ENCODE peak calls at places on chromosome 10, in five cellular contexts. L, C, S, Z and N are unnamed samples.

GRCh38 chr10:46321770-46322169 is 35.0 kb downstream of the ANTXRL start:
- DNase-seq in L (no peak), C (no peak), S (no peak), Z (no peak), N (no peak)

GRCh38 chr10:121683803-121684202 is 85.6 kb upstream of the FGFR2 start:
- DNase-seq in L (no peak), C (no peak), S (no peak), Z (no peak), N (no peak)

GRCh38 chr10:114487815-114488536 is 83.7 kb upstream of the AFAP1L2 start:
- DNase-seq in L (no peak), C (no peak), S (no peak), Z (no peak), N (no peak)

GRCh38 chr10:14468726-14469125 is 138.0 kb upstream of the FRMD4A start:
- DNase-seq in L (no peak), C (no peak), S (no peak), Z (no peak), N (no peak)

GRCh38 chr10:20885678-20886077 is 11.4 kb downstream of the NEBL start:
- DNase-seq in L (no peak), C (no peak), S (no peak), Z (no peak), N (no peak)

GRCh38 chr10:120782336-120782735 is 68.8 kb upstream of the WDR11 start:
- DNase-seq in L (no peak), C (no peak), S (no peak), Z (no peak), N (no peak)

GRCh38 chr10:68330852-68331454 is 911 bp upstream of the HNRNPH3 start:
- DNase-seq in L (peak), C (peak), S (no peak), Z (peak), N (peak)

GRCh38 chr10:79287973-79288715 is 59.1 kb upstream of the PPIF start:
- DNase-seq in L (no peak), C (no peak), S (no peak), Z (no peak), N (no peak)

GRCh38 chr10:22712959-22713852 is 1.2 kb downstream of the PIP4K2A start:
- DNase-seq in L (peak), C (peak), S (no peak), Z (peak), N (no peak)

GRCh38 chr10:69716711-69717560 is 84.8 kb upstream of the COL13A1 start:
- DNase-seq in L (peak), C (no peak), S (no peak), Z (no peak), N (peak)

GRCh38 chr10:14447112-14447839 is 116.6 kb upstream of the FRMD4A start:
- DNase-seq in L (no peak), C (no peak), S (no peak), Z (no peak), N (no peak)

GRCh38 chr10:123135415-123136141 is at the start of gene HMX3:
- DNase-seq in L (no peak), C (no peak), S (no peak), Z (no peak), N (no peak)

GRCh38 chr10:132408823-132409666 is 12.0 kb downstream of the PWWP2B start:
- DNase-seq in L (no peak), C (peak), S (no peak), Z (no peak), N (no peak)

GRCh38 chr10:79139124-79139835 is 70.5 kb downstream of the ZMIZ1 start:
- DNase-seq in L (peak), C (peak), S (no peak), Z (no peak), N (no peak)

GRCh38 chr10:13830385-13830784 is 243.6 kb downstream of the PRPF18 start:
- DNase-seq in L (no peak), C (no peak), S (no peak), Z (no peak), N (no peak)

GRCh38 chr10:116774728-116775151 is 32.4 kb upstream of the HSPA12A start:
- DNase-seq in L (no peak), C (no peak), S (no peak), Z (no peak), N (peak)

GRCh38 chr10:89502556-89502955 is 32.8 kb downstream of the SLC16A12 start:
- DNase-seq in L (no peak), C (no peak), S (no peak), Z (no peak), N (no peak)

GRCh38 chr10:61486738-61487396 is 33.7 kb upstream of the TMEM26 start:
- DNase-seq in L (no peak), C (no peak), S (no peak), Z (no peak), N (no peak)

GRCh38 chr10:4260483-4260882 is 475.5 kb upstream of the KLF6 start:
- DNase-seq in L (no peak), C (no peak), S (no peak), Z (no peak), N (no peak)

GRCh38 chr10:20007426-20007825 is 191.2 kb downstream of the PLXDC2 start:
- DNase-seq in L (no peak), C (no peak), S (no peak), Z (no peak), N (no peak)

GRCh38 chr10:62911210-62911963 is 95.2 kb upstream of the EGR2 start:
- DNase-seq in L (no peak), C (no peak), S (no peak), Z (no peak), N (no peak)

GRCh38 chr10:131902211-131902610 is 1.4 kb downstream of the PPP2R2D start:
- DNase-seq in L (no peak), C (peak), S (no peak), Z (no peak), N (no peak)

GRCh38 chr10:131274133-131274880 is 37.2 kb downstream of the TCERG1L start:
- DNase-seq in L (no peak), C (no peak), S (no peak), Z (no peak), N (no peak)

GRCh38 chr10:73779539-73780197 is 2.2 kb upstream of the CHCHD1 start:
- DNase-seq in L (no peak), C (no peak), S (no peak), Z (no peak), N (no peak)

GRCh38 chr10:58704226-58705200 is 191.8 kb downstream of the BICC1 start:
- DNase-seq in L (no peak), C (no peak), S (no peak), Z (no peak), N (no peak)

GRCh38 chr10:10911471-10911921 is 106.2 kb upstream of the CELF2 start:
- DNase-seq in L (peak), C (peak), S (no peak), Z (peak), N (peak)
- H3K4me3 ChIP-seq in L (peak), C (peak), S (peak), Z (no peak), N (peak)

GRCh38 chr10:113283189-113283588 is 269.7 kb upstream of the HABP2 start:
- DNase-seq in L (no peak), C (no peak), S (no peak), Z (no peak), N (peak)
- TF ChIP-seq CTCF in L (no peak), C (no peak), S (no peak), Z (no peak), N (no peak)

DNA sequence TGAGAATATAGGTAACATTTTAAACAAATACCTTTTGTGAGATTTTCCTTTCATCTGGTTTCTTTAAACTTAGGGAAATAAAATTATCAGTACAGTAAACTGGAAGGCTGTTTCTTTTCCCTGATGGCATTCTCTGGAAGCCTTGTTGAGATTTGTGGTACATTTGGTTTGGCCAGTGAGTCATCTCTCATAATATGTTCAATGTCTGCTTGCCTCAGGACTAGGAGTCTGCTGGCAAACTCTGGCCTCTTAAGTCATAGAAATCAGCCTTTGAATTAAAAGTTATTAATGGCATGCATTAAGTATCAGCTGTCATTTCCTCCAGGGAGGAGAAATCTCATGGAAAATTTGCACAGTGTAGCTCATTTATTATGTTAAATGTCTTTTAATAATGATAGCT is 316.6 kb upstream of the KIAA1217 start:
- DNase-seq in L (no peak), C (no peak), S (no peak), Z (no peak), N (no peak)
- H3K27ac ChIP-seq in L (no peak), C (no peak), S (no peak), Z (no peak), N (no peak)

DNA sequence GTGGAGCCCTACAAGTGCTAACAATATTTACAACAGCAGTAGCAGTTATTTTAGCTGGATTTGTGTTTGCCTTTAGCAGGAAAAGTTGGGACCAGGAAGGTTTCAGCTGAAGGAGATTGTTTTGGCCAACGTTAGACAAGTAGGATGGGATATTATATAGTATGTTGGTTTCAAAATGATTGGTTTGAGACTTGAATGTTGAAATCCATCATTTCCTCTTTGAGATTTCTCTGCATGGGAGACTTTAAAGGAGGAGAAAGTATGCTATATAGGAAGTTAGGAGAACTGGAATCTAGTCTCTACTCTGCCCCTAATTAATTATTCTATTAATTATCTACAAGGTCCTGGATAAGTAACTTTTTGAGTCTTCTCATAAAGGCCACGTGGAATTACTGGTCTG is 263.8 kb downstream of the PTEN start:
- DNase-seq in L (no peak), C (no peak), S (no peak), Z (no peak), N (no peak)
- H3K4me3 ChIP-seq in L (no peak), C (no peak), S (no peak), Z (no peak), N (no peak)

GRCh38 chr10:124998624-124999291 is 56.8 kb downstream of the ZRANB1 start:
- DNase-seq in L (no peak), C (no peak), S (no peak), Z (no peak), N (peak)

GRCh38 chr10:125001313-125002043 is 59.6 kb downstream of the ZRANB1 start:
- DNase-seq in L (no peak), C (peak), S (no peak), Z (no peak), N (peak)

GRCh38 chr10:125002044-125002422 is 60.1 kb downstream of the ZRANB1 start:
- DNase-seq in L (no peak), C (no peak), S (no peak), Z (no peak), N (no peak)

GRCh38 chr10:124999433-125000365 is 57.8 kb downstream of the ZRANB1 start:
- DNase-seq in L (peak), C (peak), S (no peak), Z (peak), N (peak)

DNA sequence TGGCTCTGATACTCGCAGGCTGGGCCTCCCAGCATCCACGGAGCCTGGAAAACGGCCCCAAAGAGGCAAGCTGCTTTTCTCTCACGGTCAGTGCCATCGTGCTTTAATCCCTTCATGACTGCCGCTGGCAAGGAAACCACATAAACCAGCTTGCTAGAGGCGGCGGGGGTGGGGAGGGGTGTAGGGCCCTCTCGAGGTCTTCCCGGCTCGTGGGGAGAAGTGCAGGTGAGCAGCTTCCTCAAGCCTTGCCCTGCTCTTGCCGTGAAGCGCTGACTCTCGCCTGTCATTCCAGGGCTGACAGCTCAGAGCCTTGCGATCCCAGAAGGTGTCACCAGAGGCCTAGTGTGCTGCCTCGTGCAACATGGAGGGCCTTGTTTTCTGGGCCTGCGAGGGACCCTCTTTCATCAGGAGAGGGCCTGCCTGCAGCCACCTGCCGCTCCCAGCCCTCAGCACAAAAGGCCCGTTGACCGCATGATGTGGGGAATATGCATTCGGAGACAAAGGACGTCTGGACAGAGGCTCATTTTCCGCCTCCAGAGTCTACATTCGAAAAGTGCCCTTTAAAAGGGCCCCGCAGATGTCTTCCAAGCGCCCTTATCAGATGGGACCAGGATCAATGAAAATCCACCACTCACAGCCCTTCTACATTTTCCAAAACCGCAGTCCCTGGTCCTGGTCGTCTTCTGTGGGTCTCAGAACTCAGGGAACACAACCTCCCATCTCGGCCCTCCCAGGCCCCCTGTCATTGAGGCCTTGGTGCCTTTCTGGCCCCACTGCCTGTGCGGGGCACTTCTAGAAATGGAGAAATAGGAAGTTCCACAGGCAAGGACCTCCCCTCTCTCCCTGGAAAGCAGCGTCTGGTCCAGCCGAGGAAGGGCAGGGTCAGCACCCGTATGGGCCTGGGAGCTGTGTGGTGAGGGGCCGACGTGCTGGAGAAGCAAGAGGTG is 58.7 kb downstream of the ZRANB1 start:
- DNase-seq in L (no peak), C (peak), S (no peak), Z (no peak), N (peak)
- TF ChIP-seq CTCF in L (no peak), C (no peak), S (no peak), Z (no peak), N (no peak)

DNA sequence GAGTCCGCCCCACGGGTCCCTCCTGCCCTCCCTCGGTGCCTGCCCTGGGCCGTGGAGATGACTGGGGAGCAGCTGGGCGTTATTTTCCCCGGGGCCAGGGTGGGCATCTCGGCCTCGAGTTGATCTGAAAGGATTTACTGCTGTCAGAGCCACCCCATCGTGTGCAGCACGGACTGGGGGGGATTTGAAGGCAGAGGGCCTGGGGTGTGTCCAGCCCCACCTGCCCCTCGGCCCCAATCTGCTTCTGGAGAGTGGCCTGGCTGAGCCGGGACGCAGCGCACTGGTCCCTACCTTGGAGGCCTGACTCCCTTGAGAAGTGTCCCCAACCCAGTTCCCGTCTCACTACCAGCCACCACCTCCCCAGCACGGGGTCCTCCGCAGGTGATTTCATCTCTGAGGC is 24.2 kb upstream of the PFKFB3 start:
- DNase-seq in L (no peak), C (no peak), S (no peak), Z (no peak), N (no peak)
- H3K27ac ChIP-seq in L (peak), C (no peak), S (no peak), Z (no peak), N (no peak)

GRCh38 chr10:30115391-30116253 is 56.2 kb upstream of the JCAD start:
- DNase-seq in L (no peak), C (no peak), S (no peak), Z (no peak), N (no peak)

GRCh38 chr10:30114401-30114800 is 55.0 kb upstream of the JCAD start:
- DNase-seq in L (no peak), C (no peak), S (no peak), Z (no peak), N (no peak)

GRCh38 chr10:30111340-30111980 is 52.1 kb upstream of the JCAD start:
- DNase-seq in L (no peak), C (no peak), S (no peak), Z (no peak), N (no peak)

GRCh38 chr10:30116254-30116573 is 56.8 kb upstream of the JCAD start:
- DNase-seq in L (no peak), C (no peak), S (no peak), Z (no peak), N (no peak)

DNA sequence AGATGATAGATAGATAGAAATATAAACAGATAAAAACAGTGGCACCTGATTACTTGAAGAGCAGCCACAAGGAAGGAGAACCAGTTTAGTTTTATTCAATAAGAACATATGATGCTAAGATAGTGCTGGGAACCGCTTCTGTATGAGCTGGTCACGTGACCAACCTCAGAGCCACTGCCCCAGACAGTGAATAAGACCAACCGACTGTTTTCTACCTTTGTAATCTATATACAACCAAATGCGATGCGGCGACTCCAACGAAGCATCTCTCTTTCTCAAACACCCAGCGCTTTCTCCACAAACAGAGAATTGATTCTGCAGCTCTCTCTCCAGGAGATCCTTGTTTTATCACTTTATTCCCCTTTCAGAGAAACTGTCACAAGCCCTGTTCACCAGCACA is 55.5 kb upstream of the JCAD start:
- DNase-seq in L (no peak), C (no peak), S (no peak), Z (no peak), N (no peak)
- H3K4me3 ChIP-seq in L (no peak), C (no peak), S (no peak), Z (no peak), N (peak)

DNA sequence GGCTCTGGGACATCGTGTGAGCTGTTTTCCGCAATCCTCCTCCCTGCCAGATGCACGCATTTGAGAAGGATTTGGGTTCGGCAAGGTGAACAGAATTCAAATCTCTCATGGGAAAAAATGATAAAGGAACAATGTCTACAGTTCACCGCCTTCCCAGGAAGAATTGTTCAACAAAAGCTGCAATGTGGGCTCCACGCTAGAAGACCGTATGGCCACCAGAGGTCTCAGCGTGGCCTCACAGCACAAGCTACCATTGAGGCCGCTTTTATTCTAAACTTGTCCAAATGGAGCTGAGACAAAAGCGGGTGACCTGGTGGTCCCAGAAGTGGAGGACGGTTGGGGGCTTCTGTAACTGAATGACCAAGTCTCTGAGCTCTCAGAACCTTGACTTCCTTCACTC is 733.1 kb downstream of the PARD3 start:
- DNase-seq in L (no peak), C (no peak), S (no peak), Z (no peak), N (no peak)
- TF ChIP-seq CTCF in L (no peak), C (no peak), S (no peak), Z (no peak), N (no peak)